ENCODE peak calls at places on chromosome 6, in four cellular contexts. H is mucosa of descending colon; I is breast epithelium; V is stimulated activated CD4-positive, alpha-beta T cell treated with anti-CD3 and anti-CD28 coated beads, Interleukin-1b, Interleukin-23, amount 100 ng/mL, for 24 hours. Z is an unnamed sample.
A peak's percentile ranks its signal among the peaks of the same experiment; 100 is the strongest.

GRCh38 chr6:159608961-159609673 is 83.9 kb downstream of the SOD2 start:
- DNase-seq in V (no peak), H (peak; percentile 5), I (no peak), Z (no peak)

GRCh38 chr6:88513920-88514319 is 347.8 kb upstream of the CNR1 start:
- DNase-seq in I (no peak), V (no peak), H (no peak), Z (no peak)

GRCh38 chr6:81487489-81487888 is 265.0 kb downstream of the TENT5A start:
- DNase-seq in V (no peak), I (no peak), H (peak; percentile 33), Z (no peak)

GRCh38 chr6:72621243-72622093 is at the start of gene KCNQ5:
- DNase-seq in I (no peak), H (peak; percentile 5), V (peak; percentile 32), Z (no peak)

GRCh38 chr6:1123976-1124375 is 187.9 kb upstream of the FOXQ1 start:
- DNase-seq in I (no peak), V (no peak), H (no peak), Z (no peak)

GRCh38 chr6:151374024-151374423 is 17.3 kb downstream of the ZBTB2 start:
- DNase-seq in V (no peak), I (no peak), H (no peak), Z (peak; percentile 52)

GRCh38 chr6:11272491-11273192 is 40.2 kb upstream of the NEDD9 start:
- DNase-seq in V (no peak), H (peak; percentile 65), I (no peak), Z (no peak)

GRCh38 chr6:155077784-155078183 is 82.7 kb downstream of the TIAM2 start:
- DNase-seq in V (no peak), I (no peak), H (no peak), Z (no peak)

GRCh38 chr6:81451787-81452186 is 300.7 kb downstream of the TENT5A start:
- DNase-seq in V (no peak), I (no peak), H (no peak), Z (no peak)

GRCh38 chr6:22146581-22147468 is 150.0 kb downstream of the PRL start:
- DNase-seq in H (peak; percentile 5), I (no peak), V (no peak), Z (no peak)

GRCh38 chr6:112296122-112296521 is 41.8 kb upstream of the LAMA4 start:
- DNase-seq in I (no peak), V (no peak), H (no peak), Z (no peak)

GRCh38 chr6:12280458-12280857 is 9.7 kb upstream of the EDN1 start:
- DNase-seq in V (no peak), H (no peak), I (no peak), Z (no peak)

GRCh38 chr6:107590378-107590777 is 100.5 kb downstream of the SOBP start:
- DNase-seq in V (no peak), I (no peak), H (no peak), Z (no peak)

GRCh38 chr6:84263557-84263956 is 36.1 kb upstream of the CEP162 start:
- DNase-seq in H (no peak), V (no peak), I (no peak), Z (no peak)

GRCh38 chr6:90090866-90091265 is 196.6 kb downstream of the GJA10 start:
- DNase-seq in H (no peak), I (no peak), V (no peak), Z (no peak)

GRCh38 chr6:446418-447366 is 55.1 kb downstream of the IRF4 start:
- DNase-seq in I (no peak), H (peak; percentile 29), V (peak; percentile 86), Z (no peak)

GRCh38 chr6:113530769-113531168 is 326.4 kb upstream of the MARCKS start:
- DNase-seq in V (no peak), H (no peak), I (no peak), Z (no peak)

GRCh38 chr6:127951172-127951995 is 50.5 kb upstream of the THEMIS start:
- DNase-seq in V (no peak), H (no peak), I (no peak), Z (no peak)

GRCh38 chr6:63634630-63635029 is 972 bp upstream of the PHF3 start:
- DNase-seq in V (no peak), H (no peak), I (no peak), Z (no peak)

GRCh38 chr6:9851541-9852380 is 563.1 kb downstream of the TFAP2A start:
- DNase-seq in H (no peak), I (no peak), V (no peak), Z (no peak)

Z was measured in GF-D8.